ENCODE peak calls at places on chromosome 3, in four cellular contexts. Z is SK-N-SH; H is PC-3; B is CD8-positive, alpha-beta memory T cell. I is an unnamed sample. For H3K27me3 and H3K4me1, the result is how much of the 10 kb centered on the place peaks cover.

GRCh38 chr3:53823956-53824320 is 22.3 kb downstream of the CHDH start:
- DNase-seq in Z (no peak), H (no peak), B (no peak), I (no peak)

GRCh38 chr3:16146015-16146730 is 28.3 kb upstream of the GALNT15 start:
- DNase-seq in Z (no peak), H (no peak), B (no peak), I (no peak)

GRCh38 chr3:4360817-4361216 is 57.6 kb downstream of the SETMAR start:
- DNase-seq in Z (no peak), H (no peak), B (no peak), I (no peak)

GRCh38 chr3:138348950-138349739 is 766 bp downstream of the MRAS start:
- DNase-seq in Z (peak), H (no peak), B (no peak), I (no peak)

GRCh38 chr3:179546814-179547241 is 15.9 kb upstream of the ACTL6A start:
- DNase-seq in Z (no peak), H (peak), B (no peak), I (no peak)

GRCh38 chr3:107740992-107741896 is 218.5 kb downstream of the BBX start:
- DNase-seq in Z (no peak), H (peak), B (peak), I (no peak)

GRCh38 chr3:133506215-133506901 is 67.1 kb upstream of the CDV3 start:
- DNase-seq in Z (no peak), H (no peak), B (peak), I (no peak)

GRCh38 chr3:52606373-52607085 is 70.1 kb downstream of the UQCC5 start:
- DNase-seq in Z (no peak), H (peak), B (no peak), I (no peak)

GRCh38 chr3:122105626-122106025 is 50.5 kb downstream of the CD86 start:
- DNase-seq in Z (no peak), H (peak), B (no peak), I (no peak)

GRCh38 chr3:127701281-127701792 is 28.6 kb downstream of the ABTB1 start:
- DNase-seq in Z (no peak), H (no peak), B (no peak), I (no peak)

GRCh38 chr3:197420115-197420514 is 121.7 kb upstream of the DLG1 start:
- DNase-seq in Z (no peak), H (no peak), B (no peak), I (no peak)

GRCh38 chr3:31896643-31897433 is 84.2 kb downstream of the OSBPL10 start:
- DNase-seq in Z (no peak), H (no peak), B (no peak), I (no peak)

GRCh38 chr3:49110780-49111179 is 6.2 kb upstream of the QARS1 start:
- DNase-seq in Z (no peak), H (no peak), B (no peak), I (no peak)

GRCh38 chr3:194938845-194939531 is 253.3 kb downstream of the FAM43A start:
- DNase-seq in Z (no peak), H (no peak), B (no peak), I (no peak)

GRCh38 chr3:134392336-134392983 is 18.2 kb upstream of the AMOTL2 start:
- DNase-seq in Z (no peak), H (no peak), B (no peak), I (no peak)

GRCh38 chr3:134350861-134351311 is 23.4 kb downstream of the AMOTL2 start:
- DNase-seq in Z (no peak), H (peak), B (no peak), I (no peak)

GRCh38 chr3:195854628-195855300 is 43.0 kb upstream of the MUC4 start:
- DNase-seq in Z (no peak), H (no peak), B (no peak), I (no peak)

GRCh38 chr3:188053710-188054379 is 100.1 kb upstream of the LPP start:
- DNase-seq in Z (no peak), H (no peak), B (no peak), I (no peak)

GRCh38 chr3:139111392-139112229 is 66.9 kb upstream of the PRR23C start:
- DNase-seq in Z (peak), H (peak), B (peak), I (peak)

GRCh38 chr3:65658398-65658797 is 380.3 kb downstream of the MAGI1 start:
- DNase-seq in Z (no peak), H (no peak), B (no peak), I (no peak)

GRCh38 chr3:99686955-99687612 is 48.7 kb downstream of the COL8A1 start:
- DNase-seq in Z (peak), H (peak), B (no peak), I (peak)

GRCh38 chr3:36944641-36945270 is at the start of gene TRANK1:
- DNase-seq in Z (no peak), H (no peak), B (peak), I (no peak)

GRCh38 chr3:112813016-112813415 is 33.6 kb downstream of the CD200R1L start:
- DNase-seq in Z (no peak), H (no peak), B (no peak), I (no peak)

GRCh38 chr3:190183121-190183520 is 62.4 kb upstream of the P3H2 start:
- DNase-seq in Z (no peak), H (peak), B (no peak), I (no peak)

GRCh38 chr3:86988235-86988634 is 2.7 kb downstream of the VGLL3 start:
- DNase-seq in Z (no peak), H (peak), B (no peak), I (no peak)

GRCh38 chr3:99867594-99868437 is 50.2 kb downstream of the CMSS1 start:
- DNase-seq in Z (no peak), H (no peak), B (no peak), I (no peak)

GRCh38 chr3:16094644-16095272 is 79.7 kb upstream of the GALNT15 start:
- DNase-seq in Z (no peak), H (no peak), B (no peak), I (no peak)

GRCh38 chr3:78969483-78969882 is 798.3 kb downstream of the ROBO1 start:
- DNase-seq in Z (peak), H (no peak), B (no peak), I (no peak)

GRCh38 chr3:127775398-127776109 is 46.8 kb downstream of the MGLL start:
- DNase-seq in Z (no peak), H (no peak), B (no peak), I (no peak)

GRCh38 chr3:40588406-40588805 is 63.6 kb downstream of the ZNF621 start:
- DNase-seq in Z (no peak), H (peak), B (no peak), I (no peak)

GRCh38 chr3:186107148-186108105 is 1.5 kb downstream of the ETV5 start:
- DNase-seq in Z (peak), H (peak), B (peak), I (no peak)

GRCh38 chr3:145678401-145678800 is 482.6 kb downstream of the PLOD2 start:
- DNase-seq in Z (no peak), H (no peak), B (no peak), I (no peak)

DNA sequence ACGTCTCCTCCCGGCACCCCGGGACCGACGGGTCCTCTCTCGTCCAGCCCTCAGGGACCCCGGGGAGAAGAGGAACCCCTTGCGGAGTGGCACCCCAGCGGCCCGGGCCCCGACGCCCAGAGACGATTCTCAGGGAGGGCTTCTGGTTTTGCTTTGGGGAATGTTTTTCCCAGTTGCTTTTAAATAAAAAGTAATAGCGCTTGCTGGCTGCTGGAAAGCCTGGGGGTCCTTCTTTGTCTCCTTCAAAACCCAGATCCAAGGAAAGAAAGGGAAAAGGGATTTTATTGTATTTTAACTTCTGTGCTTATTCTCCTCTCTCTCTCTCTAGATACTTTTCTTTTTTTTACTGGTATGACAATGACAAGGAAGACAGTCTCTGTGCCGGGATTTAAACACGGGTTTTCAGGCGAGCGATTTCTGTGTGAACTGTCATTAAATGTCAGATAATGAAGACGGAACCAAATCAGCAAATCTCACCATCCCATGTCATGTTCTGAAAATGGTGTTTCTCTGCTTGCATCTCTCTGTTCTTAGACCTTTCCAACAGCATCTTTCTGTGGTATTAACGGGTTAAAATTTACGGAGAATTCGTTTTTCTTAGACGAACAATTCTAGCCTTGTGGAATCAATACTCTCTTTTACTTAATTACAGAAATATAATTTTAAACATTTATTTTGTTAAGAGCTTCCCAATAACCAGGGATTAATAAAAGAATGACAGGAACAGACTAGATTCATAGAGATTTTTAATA is 556 bp upstream of the PCOLCE2 start:
- DNase-seq in Z (no peak), H (no peak), B (no peak), I (no peak)
- H3K27me3 ChIP-seq in Z (under half), H (under half), B (under half), I (under half)

GRCh38 chr3:167673221-167673620 is 19.5 kb upstream of the WDR49 start:
- DNase-seq in Z (no peak), H (no peak), B (no peak), I (no peak)

GRCh38 chr3:167671878-167672427 is 18.2 kb upstream of the WDR49 start:
- DNase-seq in Z (no peak), H (no peak), B (no peak), I (no peak)

GRCh38 chr3:167668651-167669050 is 14.9 kb upstream of the WDR49 start:
- DNase-seq in Z (no peak), H (no peak), B (no peak), I (no peak)

DNA sequence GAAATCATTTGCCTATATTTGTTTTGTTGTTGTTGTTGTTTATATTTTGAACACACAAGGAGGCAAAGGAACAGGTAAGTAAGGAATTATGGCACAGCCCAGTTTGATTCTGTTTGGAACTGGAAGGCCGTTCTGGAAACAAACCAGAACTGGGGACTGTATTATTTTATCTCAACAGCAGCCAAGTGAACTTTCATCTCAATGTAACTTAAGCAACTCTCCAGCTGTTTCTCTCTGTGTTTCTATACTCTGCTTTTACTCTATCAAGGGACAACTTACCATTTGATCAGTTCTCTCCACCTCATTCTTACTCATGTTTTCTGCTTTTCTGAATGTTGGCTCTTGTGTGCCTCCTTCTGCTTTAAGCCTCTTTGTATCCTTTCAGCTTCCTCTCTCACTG is 16.0 kb upstream of the WDR49 start:
- DNase-seq in Z (no peak), H (no peak), B (no peak), I (no peak)
- H3K27ac ChIP-seq in Z (no peak), H (no peak), B (no peak), I (no peak)

DNA sequence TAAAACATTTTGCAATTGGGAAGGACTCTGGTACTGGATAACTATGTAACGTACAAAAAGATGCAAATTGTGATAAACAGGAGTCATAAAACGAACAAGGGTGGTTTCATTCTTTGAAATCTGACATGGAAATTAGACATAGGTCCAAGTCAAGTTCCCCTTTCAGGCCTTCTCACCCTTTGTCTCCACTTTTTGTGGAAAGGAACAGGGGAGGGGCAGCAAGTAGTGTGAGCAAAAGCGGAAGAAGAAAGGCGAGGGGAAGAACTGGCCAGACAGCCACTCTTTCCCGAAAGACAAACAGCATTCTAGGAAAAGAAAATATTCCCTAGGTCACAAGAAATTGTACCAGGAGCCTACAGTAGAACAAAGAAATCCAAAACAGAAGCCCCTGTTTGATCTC is 52.6 kb downstream of the MCF2L2 start:
- DNase-seq in Z (no peak), H (no peak), B (no peak), I (no peak)
- H3K4me1 ChIP-seq in Z (under half), H (half or more), B (under half), I (under half)

GRCh38 chr3:147418352-147418751 is 9.2 kb downstream of the ZIC1 start:
- DNase-seq in Z (no peak), H (no peak), B (no peak), I (no peak)
- H3K27me3 ChIP-seq in Z (half or more), H (half or more), B (half or more), I (half or more)

DNA sequence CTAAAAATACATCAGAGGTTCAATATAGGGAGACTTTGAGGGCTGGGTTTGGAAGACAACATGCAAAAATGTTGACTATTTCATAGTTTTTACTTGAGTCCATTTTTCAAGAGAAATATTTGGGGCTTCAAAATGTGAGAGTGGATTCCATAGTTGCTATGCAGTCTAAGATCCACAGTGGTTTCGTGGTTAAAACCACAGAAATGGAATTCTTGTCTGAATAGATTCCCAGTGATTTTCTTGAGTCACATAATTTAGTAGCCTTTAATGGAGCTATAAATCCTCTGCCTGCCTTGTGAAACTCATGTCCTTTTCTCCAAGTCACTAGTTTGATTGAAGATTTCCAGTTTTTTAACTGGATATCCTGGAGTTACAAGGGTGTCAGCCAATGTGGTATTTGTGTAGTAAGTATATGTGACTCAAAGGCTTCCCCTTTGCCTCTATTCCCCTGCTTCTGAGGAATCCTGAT is 94.7 kb upstream of the RBMS3 start:
- DNase-seq in Z (no peak), H (peak), B (no peak), I (no peak)
- H3K27ac ChIP-seq in Z (peak), H (peak), B (no peak), I (no peak)

I was measured in iPS DF 6.9.